ENCODE peak calls at places on chromosomes 1 and 21, in ten cellular contexts. A is thoracic aorta; O is uterus; S is fibroblast of lung; W is CD8-positive, alpha-beta T cell; Y is left ventricle myocardium inferior; U is A673; L is psoas muscle; Z is Panc1; P is astrocyte of the spinal cord. M is an unnamed sample.

GRCh38 chr1:41498809-41499208 is 14.3 kb upstream of the EDN2 start:
- DNase-seq in O (no peak), A (peak), W (no peak), U (no peak), Y (peak), Z (no peak), S (peak), P (peak), L (peak), M (peak)

GRCh38 chr1:11645670-11646265 is 8.5 kb downstream of the FBXO2 start:
- DNase-seq in P (peak), S (peak), Y (peak), W (peak), A (no peak), U (peak), Z (peak), L (peak), O (peak), M (peak)

GRCh38 chr1:22089134-22089571 is 36.6 kb downstream of the CDC42 start:
- DNase-seq in O (no peak), W (no peak), Z (no peak), Y (no peak), A (no peak), U (no peak), P (no peak), S (no peak), L (no peak), M (no peak)

GRCh38 chr1:93729502-93729901 is 47.9 kb upstream of the BCAR3 start:
- DNase-seq in P (no peak), O (no peak), Z (no peak), U (no peak), Y (no peak), W (no peak), L (no peak), A (no peak), S (no peak), M (no peak)

GRCh38 chr21:17231124-17231523 is 281.7 kb upstream of the CXADR start:
- DNase-seq in S (no peak), P (no peak), O (no peak), L (no peak), Z (no peak), Y (no peak), W (no peak), U (no peak), A (no peak), M (no peak)

GRCh38 chr1:26541816-26542711 is 12.5 kb downstream of the RPS6KA1 start:
- DNase-seq in L (peak), U (peak), W (peak), O (peak), A (peak), Z (no peak), Y (peak), S (peak), P (no peak), M (peak)

GRCh38 chr1:203173566-203173965 is 2.1 kb downstream of the MYBPH start:
- DNase-seq in W (no peak), U (peak), Y (no peak), A (no peak), O (no peak), L (peak), P (no peak), S (no peak), Z (no peak), M (peak)

GRCh38 chr1:162994921-162995320 is 74.2 kb upstream of the RGS4 start:
- DNase-seq in P (no peak), S (peak), O (no peak), A (no peak), W (no peak), Y (no peak), L (no peak), U (no peak), Z (no peak), M (no peak)

GRCh38 chr1:23168079-23168461 is 586 bp downstream of the LUZP1 start:
- DNase-seq in L (peak), Z (no peak), P (no peak), Y (peak), U (peak), A (no peak), S (no peak), W (peak), O (peak), M (no peak)

GRCh38 chr1:158179301-158180041 is 1.2 kb upstream of the CD1D start:
- DNase-seq in S (no peak), L (no peak), Y (no peak), U (peak), W (no peak), A (no peak), O (no peak), P (no peak), Z (no peak), M (no peak)

GRCh38 chr1:21293537-21294265 is 3.4 kb upstream of the ECE1 start:
- DNase-seq in Y (no peak), S (no peak), Z (no peak), W (peak), L (no peak), P (no peak), U (no peak), A (no peak), O (no peak), M (no peak)

GRCh38 chr21:15682977-15683376 is 46.8 kb upstream of the USP25 start:
- DNase-seq in L (no peak), A (no peak), O (no peak), P (peak), Z (no peak), Y (no peak), W (no peak), S (peak), U (peak), M (no peak)

GRCh38 chr1:236149003-236149595 is 6.8 kb downstream of the GPR137B start:
- DNase-seq in A (no peak), U (no peak), Z (no peak), L (no peak), S (no peak), O (no peak), W (no peak), P (no peak), Y (no peak), M (no peak)

GRCh38 chr1:112061056-112061455 is 71.6 kb upstream of the KCND3 start:
- DNase-seq in L (no peak), U (no peak), S (no peak), O (no peak), P (no peak), Y (no peak), W (no peak), Z (no peak), A (no peak), M (no peak)

GRCh38 chr1:33361553-33362262 is 40.8 kb upstream of the A3GALT2 start:
- DNase-seq in O (no peak), A (no peak), Y (no peak), L (no peak), W (no peak), S (no peak), U (no peak), Z (no peak), P (no peak), M (no peak)

GRCh38 chr1:26787381-26787705 is 407 bp upstream of the PIGV start:
- DNase-seq in A (no peak), L (no peak), S (no peak), U (no peak), Z (no peak), P (peak), O (no peak), W (no peak), Y (no peak), M (peak)

GRCh38 chr1:162498442-162498785 is 796 bp downstream of the UHMK1 start:
- DNase-seq in S (peak), Y (no peak), Z (no peak), O (no peak), L (no peak), U (peak), P (no peak), W (no peak), A (no peak), M (no peak)

GRCh38 chr1:66313446-66313845 is 220.5 kb upstream of the SGIP1 start:
- DNase-seq in U (peak), S (no peak), O (no peak), P (peak), Y (no peak), A (no peak), L (no peak), W (no peak), Z (no peak), M (no peak)

GRCh38 chr1:54846301-54846700 is 40.7 kb downstream of the DHCR24 start:
- DNase-seq in U (no peak), L (no peak), S (no peak), A (no peak), P (no peak), Y (no peak), W (no peak), O (no peak), Z (no peak), M (no peak)

GRCh38 chr1:10338047-10338446 is 60.8 kb upstream of the PGD start:
- DNase-seq in A (no peak), P (peak), L (peak), W (peak), Y (peak), S (peak), U (peak), O (peak), Z (peak), M (peak)

GRCh38 chr21:39000496-39000895 is 182.8 kb downstream of the PSMG1 start:
- DNase-seq in Y (no peak), O (no peak), U (no peak), P (no peak), L (no peak), A (no peak), S (no peak), Z (no peak), W (no peak), M (no peak)

GRCh38 chr1:21707086-21707840 is 38.1 kb upstream of the RAP1GAP start:
- DNase-seq in P (peak), Z (no peak), W (no peak), U (no peak), S (no peak), L (no peak), A (no peak), Y (no peak), O (no peak), M (no peak)

GRCh38 chr1:168138134-168138533 is 1.4 kb upstream of the GPR161 start:
- DNase-seq in L (no peak), Y (no peak), W (no peak), U (no peak), O (no peak), P (no peak), S (no peak), Z (no peak), A (no peak), M (no peak)
- H3K4me3 ChIP-seq in L (no peak), Y (no peak), W (no peak), U (no peak), O (no peak), P (no peak), S (no peak), Z (no peak), A (no peak), M (no peak)

DNA sequence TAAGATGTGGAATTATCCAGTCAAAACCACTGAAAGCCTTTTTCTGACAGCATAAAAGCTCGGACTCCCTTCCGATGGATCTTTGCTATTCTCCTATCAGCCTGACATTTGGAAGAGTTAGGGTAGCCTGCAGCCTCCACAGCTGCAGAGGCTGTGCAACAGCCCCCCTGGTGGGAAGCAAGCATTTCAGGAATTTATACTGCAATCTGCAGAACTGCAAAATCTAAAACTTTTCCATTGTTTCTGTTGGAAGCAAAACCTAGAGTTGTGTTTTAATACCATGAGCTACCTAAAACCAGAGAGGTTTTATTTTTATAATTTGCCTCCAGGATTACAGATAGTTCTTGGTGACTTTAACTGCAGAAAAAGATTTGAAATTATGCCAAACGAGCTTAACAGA is 64.5 kb downstream of the PRDM2 start:
- DNase-seq in L (no peak), P (peak), A (no peak), S (no peak), U (peak), Y (no peak), W (no peak), O (no peak), Z (no peak), M (no peak)
- H3K4me3 ChIP-seq in L (no peak), P (no peak), A (peak), S (no peak), U (no peak), Y (no peak), W (no peak), O (no peak), Z (no peak), M (no peak)

GRCh38 chr1:50921029-50921428 is 39.0 kb downstream of the FAF1 start:
- DNase-seq in U (no peak), Z (no peak), Y (no peak), W (no peak), A (no peak), P (no peak), S (no peak), O (no peak), L (no peak), M (no peak)

GRCh38 chr1:50917128-50917795 is 42.8 kb downstream of the FAF1 start:
- DNase-seq in S (no peak), Y (no peak), L (no peak), O (no peak), Z (no peak), P (no peak), A (no peak), U (no peak), W (no peak), M (no peak)

GRCh38 chr1:50915621-50916020 is 44.4 kb downstream of the FAF1 start:
- DNase-seq in A (no peak), S (no peak), W (no peak), O (no peak), P (no peak), L (no peak), Z (no peak), Y (no peak), U (no peak), M (no peak)

GRCh38 chr1:50920409-50920808 is 39.7 kb downstream of the FAF1 start:
- DNase-seq in S (no peak), P (no peak), O (no peak), Z (no peak), W (no peak), A (no peak), Y (no peak), L (no peak), U (no peak), M (no peak)

GRCh38 chr1:50917796-50918137 is 42.3 kb downstream of the FAF1 start:
- DNase-seq in L (no peak), Z (no peak), A (no peak), Y (no peak), S (no peak), O (no peak), U (no peak), W (no peak), P (no peak), M (no peak)
- H3K4me3 ChIP-seq in L (no peak), Z (no peak), A (no peak), Y (no peak), S (no peak), O (no peak), U (no peak), W (no peak), P (no peak), M (no peak)

GRCh38 chr1:17434591-17434990 is 4.9 kb downstream of the RCC2 start:
- DNase-seq in S (no peak), A (no peak), O (no peak), W (no peak), Y (no peak), U (no peak), P (no peak), Z (no peak), L (no peak), M (no peak)
- H3K4me3 ChIP-seq in S (no peak), A (no peak), O (no peak), W (no peak), Y (no peak), U (no peak), P (no peak), Z (no peak), L (no peak), M (no peak)

DNA sequence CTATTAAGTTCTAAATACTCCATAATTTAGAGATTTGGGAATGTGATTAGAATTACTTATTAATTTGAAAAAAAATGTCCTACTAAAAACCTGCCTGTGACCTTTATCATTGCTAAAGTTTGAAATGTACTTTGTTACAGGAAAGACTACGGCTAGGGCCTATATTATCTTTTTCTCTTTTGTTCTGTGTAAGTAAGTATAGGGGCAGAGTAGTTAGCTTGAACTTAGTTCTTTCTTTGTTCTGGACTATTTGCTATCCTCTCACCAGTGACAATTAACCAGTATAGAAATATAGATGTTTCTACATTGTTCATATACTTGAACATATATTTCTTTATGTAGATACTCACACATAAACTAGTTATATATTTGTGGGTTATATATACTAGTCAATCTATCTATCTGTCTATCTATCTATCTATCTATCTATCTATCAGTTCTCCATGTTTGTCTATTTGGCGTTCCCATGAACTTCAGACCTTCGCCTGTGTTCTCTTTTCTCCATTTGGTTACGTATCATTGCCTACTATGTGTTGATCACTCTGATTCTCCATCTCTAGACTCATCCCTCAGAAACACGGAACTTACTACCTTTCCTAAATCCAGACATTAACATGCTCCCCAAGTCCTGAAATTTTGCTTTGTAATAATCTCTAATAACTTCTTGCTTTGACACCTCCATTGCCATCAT is 3.3 kb downstream of the PTPRC start:
- DNase-seq in O (no peak), W (no peak), Y (no peak), U (no peak), A (no peak), P (no peak), L (no peak), S (no peak), Z (no peak), M (no peak)
- H3K4me3 ChIP-seq in O (no peak), W (peak), Y (no peak), U (no peak), A (peak), P (no peak), L (peak), S (no peak), Z (no peak), M (no peak)

GRCh38 chr1:226957714-226958113 is 17.6 kb downstream of the COQ8A start:
- DNase-seq in A (no peak), Z (no peak), Y (no peak), P (no peak), U (no peak), L (no peak), S (no peak), W (no peak), O (no peak), M (no peak)

GRCh38 chr1:226958300-226958699 is 18.2 kb downstream of the COQ8A start:
- DNase-seq in S (no peak), U (no peak), A (no peak), L (no peak), Z (no peak), O (no peak), W (no peak), Y (no peak), P (no peak), M (peak)

GRCh38 chr1:226954777-226955176 is 14.7 kb downstream of the COQ8A start:
- DNase-seq in A (no peak), L (no peak), O (no peak), Z (no peak), U (no peak), W (no peak), Y (no peak), P (no peak), S (no peak), M (no peak)

GRCh38 chr1:226954337-226954736 is 14.2 kb downstream of the COQ8A start:
- DNase-seq in S (no peak), W (no peak), L (no peak), Y (no peak), U (no peak), A (no peak), P (no peak), O (no peak), Z (no peak), M (no peak)

DNA sequence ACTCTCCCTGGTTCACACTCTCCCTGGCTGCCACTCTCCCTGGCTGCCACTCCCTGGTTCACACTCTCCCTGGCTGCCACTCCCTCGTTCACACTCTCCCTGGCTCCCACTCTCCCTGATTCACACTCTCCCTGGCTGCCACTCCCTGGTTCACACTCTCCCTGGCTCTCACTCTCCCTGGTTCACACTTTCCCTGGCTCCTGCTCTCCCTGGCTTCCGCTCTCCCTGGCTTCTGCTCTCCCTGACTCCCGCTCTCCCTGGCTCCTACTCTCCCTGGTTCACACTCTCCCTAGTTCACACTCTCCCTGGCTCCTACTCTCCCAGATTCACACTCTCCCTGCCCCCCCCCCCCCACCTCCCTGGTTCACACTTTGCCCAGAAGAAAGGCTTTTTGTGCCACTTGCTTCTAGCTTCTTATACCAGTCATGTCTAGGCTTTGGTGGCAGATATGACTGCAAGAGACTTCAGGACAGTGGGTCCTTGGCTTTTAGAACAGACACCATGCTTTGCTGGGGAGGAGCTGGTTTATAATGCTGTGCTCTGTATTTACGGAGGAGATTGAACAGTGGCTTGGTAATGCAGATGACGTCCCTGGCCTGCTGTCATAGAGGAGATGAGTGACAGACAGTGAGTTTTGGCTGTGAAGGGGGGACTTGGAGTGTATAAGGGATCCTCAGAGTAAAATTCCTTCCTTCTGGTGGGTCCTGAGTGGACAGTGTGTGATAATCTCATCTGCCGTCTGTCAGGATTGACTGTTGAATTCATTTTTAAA is 17.0 kb downstream of the COQ8A start:
- DNase-seq in A (no peak), Y (no peak), P (no peak), W (no peak), U (no peak), O (no peak), L (no peak), S (no peak), Z (no peak), M (peak)
- H3K4me3 ChIP-seq in A (no peak), Y (peak), P (no peak), W (no peak), U (no peak), O (no peak), L (peak), S (no peak), Z (no peak), M (peak)

GRCh38 chr1:178575611-178576331 is 62.9 kb downstream of the TEX35 start:
- DNase-seq in A (no peak), O (no peak), L (no peak), Y (no peak), P (peak), S (peak), W (no peak), U (peak), Z (no peak), M (no peak)
- H3K4me3 ChIP-seq in A (no peak), O (no peak), L (no peak), Y (no peak), P (no peak), S (no peak), W (no peak), U (no peak), Z (no peak), M (no peak)

GRCh38 chr21:45093064-45093532 is 18.7 kb downstream of the ADARB1 start:
- DNase-seq in P (no peak), Y (peak), O (no peak), W (no peak), U (no peak), L (peak), A (no peak), Z (no peak), S (no peak), M (peak)
- H3K4me3 ChIP-seq in P (no peak), Y (peak), O (no peak), W (no peak), U (no peak), L (peak), A (peak), Z (no peak), S (no peak), M (peak)

M was measured in gastrocnemius medialis.